ENCODE peak calls at places on chromosomes 13 and 19, in five cellular contexts. S is GM23248, K is fibroblast of lung, F is endothelial cell of umbilical vein, V is GM23338. P is an unnamed sample.

GRCh38 chr13:47480121-47480520 is 521.0 kb downstream of the SUCLA2 start:
- DNase-seq in V (no peak), K (peak), F (no peak), S (peak), P (no peak)

GRCh38 chr13:32905864-32906180 is 110.4 kb upstream of the KL start:
- DNase-seq in K (peak), V (no peak), S (peak), F (no peak), P (peak)

GRCh38 chr13:42211704-42212103 is 60.2 kb upstream of the AKAP11 start:
- DNase-seq in K (peak), V (no peak), S (peak), F (no peak), P (no peak)

GRCh38 chr19:782195-783043 is 14.8 kb upstream of the PTBP1 start:
- DNase-seq in K (peak), S (peak), F (peak), V (peak), P (no peak)

GRCh38 chr19:19459707-19460251 is 54.3 kb downstream of the GATAD2A start:
- DNase-seq in V (no peak), S (peak), K (peak), F (peak), P (no peak)

GRCh38 chr13:100443998-100444328 is 144.6 kb downstream of the GGACT start:
- DNase-seq in S (peak), K (peak), F (no peak), V (no peak), P (no peak)

GRCh38 chr13:60562081-60562764 is 165.2 kb downstream of the TDRD3 start:
- DNase-seq in V (no peak), S (peak), K (peak), F (no peak), P (no peak)

GRCh38 chr19:18173572-18174294 is at the start of gene IFI30:
- DNase-seq in V (peak), K (no peak), S (peak), F (peak), P (peak)

GRCh38 chr13:98343461-98343860 is 166.4 kb upstream of the RNF113B start:
- DNase-seq in K (no peak), F (no peak), V (no peak), S (no peak), P (no peak)

GRCh38 chr13:45826741-45827140 is 24.8 kb downstream of the SIAH3 start:
- DNase-seq in S (no peak), F (no peak), K (no peak), V (no peak), P (no peak)

GRCh38 chr13:46313441-46314257 is 73.4 kb downstream of the RUBCNL start:
- DNase-seq in K (no peak), F (no peak), V (no peak), S (no peak), P (no peak)

GRCh38 chr19:5851302-5851701 is at the start of gene FUT3:
- DNase-seq in F (no peak), S (no peak), V (no peak), K (no peak), P (no peak)

GRCh38 chr13:24228852-24229458 is 68.4 kb downstream of the SPATA13 start:
- DNase-seq in V (peak), K (peak), S (peak), F (peak), P (peak)

GRCh38 chr19:43533546-43534304 is 737 bp downstream of the ZNF575 start:
- DNase-seq in F (peak), V (peak), S (peak), K (peak), P (peak)
- H3K27ac ChIP-seq in F (peak), V (peak), S (peak), K (peak), P (peak)

GRCh38 chr19:56875717-56876116 is 35.2 kb upstream of the PEG3 start:
- DNase-seq in S (no peak), V (no peak), K (no peak), F (no peak), P (no peak)
- H2AFZ ChIP-seq in S (no peak), V (no peak), K (no peak), F (no peak), P (no peak)

GRCh38 chr13:101624981-101625380 is 172.5 kb downstream of the ITGBL1 start:
- DNase-seq in F (no peak), S (no peak), K (no peak), V (no peak), P (no peak)

GRCh38 chr13:101624210-101624922 is 171.9 kb downstream of the ITGBL1 start:
- DNase-seq in K (no peak), S (no peak), F (peak), V (peak), P (no peak)

GRCh38 chr13:101621099-101621498 is 168.6 kb downstream of the ITGBL1 start:
- DNase-seq in K (no peak), F (no peak), S (no peak), V (no peak), P (no peak)

GRCh38 chr13:101626925-101627555 is 174.6 kb downstream of the ITGBL1 start:
- DNase-seq in F (peak), K (no peak), S (peak), V (no peak), P (peak)

GRCh38 chr13:101623469-101624209 is 171.2 kb downstream of the ITGBL1 start:
- DNase-seq in S (peak), F (peak), V (no peak), K (peak), P (no peak)
- H3K27ac ChIP-seq in S (peak), F (peak), V (no peak), K (peak), P (no peak)

GRCh38 chr13:113143466-113144254 is 14.8 kb upstream of the PROZ start:
- DNase-seq in F (no peak), V (no peak), K (no peak), S (no peak), P (no peak)
- H2AFZ ChIP-seq in F (no peak), V (no peak), K (no peak), S (no peak), P (no peak)